ENCODE peak calls at places on chromosomes 13 and 19, in six cellular contexts. Y, N, E, I, X and R are unnamed samples.

GRCh38 chr19:51799311-51799997 is 4.5 kb downstream of the FPR3 start:
- DNase-seq in Y (peak; percentile 75), N (no peak), E (no peak), I (no peak), X (peak; percentile 84), R (peak; percentile 71)

GRCh38 chr19:9065457-9066014 is 21.3 kb upstream of the OR1M1 start:
- DNase-seq in Y (no peak), N (no peak), E (no peak), I (no peak), X (no peak), R (no peak)

GRCh38 chr19:41218615-41219507 is at the start of gene AXL:
- DNase-seq in Y (peak; percentile 67), N (no peak), E (no peak), I (no peak), X (peak; percentile 88), R (peak; percentile 75)

GRCh38 chr19:8510589-8511115 is 3.3 kb downstream of the ZNF414 start:
- DNase-seq in Y (no peak), N (no peak), E (no peak), I (no peak), X (no peak), R (no peak)

GRCh38 chr19:491146-491741 is 5.0 kb upstream of the MADCAM1 start:
- DNase-seq in Y (no peak), N (no peak), E (no peak), I (no peak), X (no peak), R (no peak)

GRCh38 chr19:40960062-40960685 is 30.9 kb upstream of the CYP2B6 start:
- DNase-seq in Y (no peak), N (no peak), E (no peak), I (no peak), X (no peak), R (no peak)

GRCh38 chr13:66691149-66691548 is 539.0 kb downstream of the PCDH9 start:
- DNase-seq in Y (no peak), N (no peak), E (no peak), I (no peak), X (no peak), R (no peak)

GRCh38 chr19:9586764-9587163 is 2.5 kb upstream of the ZNF121 start:
- DNase-seq in Y (peak; percentile 78), N (peak; percentile 48), E (peak; percentile 56), I (peak; percentile 72), X (peak; percentile 78), R (peak; percentile 2)

GRCh38 chr19:8363803-8364771 is at the start of gene ANGPTL4:
- DNase-seq in Y (peak; percentile 74), N (peak; percentile 11), E (no peak), I (no peak), X (peak; percentile 75), R (peak; percentile 53)

GRCh38 chr19:30428281-30428680 is 56.1 kb downstream of the ZNF536 start:
- DNase-seq in Y (no peak), N (no peak), E (no peak), I (no peak), X (no peak), R (no peak)

GRCh38 chr19:14156971-14157717 is 20.8 kb upstream of the ASF1B start:
- DNase-seq in Y (no peak), N (no peak), E (no peak), I (no peak), X (no peak), R (no peak)

GRCh38 chr19:18437481-18438330 is at the start of gene ISYNA1:
- DNase-seq in Y (no peak), N (no peak), E (no peak), I (peak; percentile 56), X (peak; percentile 60), R (no peak)

GRCh38 chr19:5628919-5629481 is 6.1 kb downstream of the SAFB start:
- DNase-seq in Y (no peak), N (no peak), E (no peak), I (no peak), X (no peak), R (no peak)

GRCh38 chr19:33938821-33939220 is 142.2 kb downstream of the KCTD15 start:
- DNase-seq in Y (no peak), N (no peak), E (no peak), I (no peak), X (no peak), R (no peak)

GRCh38 chr13:20960663-20961309 is 58.2 kb upstream of the XPO4 start:
- DNase-seq in Y (no peak), N (no peak), E (no peak), I (no peak), X (no peak), R (no peak)

GRCh38 chr13:49113526-49114286 is 106.4 kb upstream of the MLNR start:
- DNase-seq in Y (no peak), N (no peak), E (no peak), I (no peak), X (no peak), R (no peak)

GRCh38 chr13:80618777-80619176 is 277.9 kb upstream of the SPRY2 start:
- DNase-seq in Y (no peak), N (no peak), E (no peak), I (no peak), X (no peak), R (no peak)

GRCh38 chr13:25973085-25973484 is 78.7 kb downstream of the SHISA2 start:
- DNase-seq in Y (no peak), N (no peak), E (no peak), I (no peak), X (no peak), R (no peak)

GRCh38 chr13:76708138-76708537 is 178.1 kb downstream of the KCTD12 start:
- DNase-seq in Y (no peak), N (no peak), E (no peak), I (no peak), X (no peak), R (no peak)

GRCh38 chr13:92994056-92994455 is 232.6 kb upstream of the GPC6 start:
- DNase-seq in Y (no peak), N (no peak), E (no peak), I (no peak), X (no peak), R (no peak)

GRCh38 chr19:23070353-23070781 is 46.5 kb upstream of the ZNF730 start:
- DNase-seq in Y (no peak), N (no peak), E (no peak), I (no peak), X (no peak), R (no peak)

GRCh38 chr13:74115138-74115537 is 19.1 kb downstream of the KLF12 start:
- DNase-seq in Y (no peak), N (no peak), E (no peak), I (no peak), X (no peak), R (no peak)

GRCh38 chr19:35055715-35056179 is 14.2 kb downstream of the HPN start:
- DNase-seq in Y (no peak), N (no peak), E (no peak), I (no peak), X (no peak), R (no peak)

GRCh38 chr13:46492946-46493345 is 60.0 kb upstream of the LRCH1 start:
- DNase-seq in Y (no peak), N (no peak), E (no peak), I (no peak), X (peak; percentile 46), R (no peak)

GRCh38 chr13:86986448-86986847 is 684.7 kb upstream of the SLITRK5 start:
- DNase-seq in Y (no peak), N (no peak), E (no peak), I (no peak), X (no peak), R (no peak)

GRCh38 chr19:10566658-10567410 is 1.0 kb upstream of the KRI1 start:
- DNase-seq in Y (no peak), N (no peak), E (no peak), I (peak; percentile 34), X (no peak), R (no peak)

GRCh38 chr13:111289251-111289650 is 31.2 kb upstream of the TEX29 start:
- DNase-seq in Y (no peak), N (no peak), E (no peak), I (no peak), X (no peak), R (no peak)

GRCh38 chr19:30116530-30116929 is 174.5 kb downstream of the URI1 start:
- DNase-seq in Y (no peak), N (no peak), E (no peak), I (no peak), X (no peak), R (no peak)

GRCh38 chr13:27493981-27494380 is 43.6 kb upstream of the MTIF3 start:
- DNase-seq in Y (no peak), N (no peak), E (no peak), I (no peak), X (no peak), R (no peak)

GRCh38 chr19:48274938-48275337 is 5.1 kb downstream of the ZNF114 start:
- DNase-seq in Y (no peak), N (no peak), E (no peak), I (no peak), X (no peak), R (no peak)

GRCh38 chr19:43620061-43621001 is 902 bp upstream of the ZNF428 start:
- DNase-seq in Y (no peak), N (peak; percentile 67), E (peak; percentile 75), I (peak; percentile 79), X (no peak), R (peak; percentile 63)

GRCh38 chr19:49431330-49431749 is 6.2 kb downstream of the GFY start:
- DNase-seq in Y (no peak), N (no peak), E (no peak), I (no peak), X (no peak), R (no peak)

GRCh38 chr19:8526345-8527062 is 12.5 kb upstream of the ZNF414 start:
- DNase-seq in Y (peak; percentile 94), N (no peak), E (no peak), I (no peak), X (peak; percentile 91), R (peak; percentile 77)

GRCh38 chr19:52188822-52189744 is 769 bp upstream of the PPP2R1A start:
- DNase-seq in Y (peak; percentile 98), N (no peak), E (no peak), I (peak; percentile 15), X (peak; percentile 70), R (peak; percentile 19)

GRCh38 chr19:45640849-45641273 is 1.7 kb upstream of the EML2 start:
- DNase-seq in Y (no peak), N (no peak), E (no peak), I (no peak), X (no peak), R (no peak)